ENCODE peak calls at places on chromosomes 3 and 15, in four cellular contexts. O is suprapubic skin, W is dorsolateral prefrontal cortex, X is A549. V is an unnamed sample.

GRCh38 chr3:57173687-57174086 is 8.5 kb upstream of the IL17RD start:
- DNase-seq in O (no peak), W (no peak), X (no peak), V (no peak)

GRCh38 chr3:114454592-114455251 is 160.9 kb downstream of the TIGIT start:
- DNase-seq in X (no peak), O (no peak), W (no peak), V (no peak)

GRCh38 chr3:168531116-168531515 is 435.4 kb upstream of the GOLIM4 start:
- DNase-seq in X (no peak), W (no peak), O (no peak), V (no peak)

GRCh38 chr3:54830658-54831057 is 97.2 kb downstream of the LRTM1 start:
- DNase-seq in X (peak), O (no peak), W (no peak), V (no peak)

GRCh38 chr3:38541800-38542199 is 45.7 kb downstream of the EXOG start:
- DNase-seq in X (no peak), W (no peak), O (peak), V (no peak)

GRCh38 chr3:3799173-3800075 is at the start of gene LRRN1:
- DNase-seq in O (peak), X (peak), W (peak), V (no peak)

GRCh38 chr15:28952666-28953491 is 67.1 kb downstream of the APBA2 start:
- DNase-seq in W (no peak), X (no peak), O (no peak), V (no peak)

GRCh38 chr3:126970921-126971320 is 12.0 kb upstream of the PLXNA1 start:
- DNase-seq in O (no peak), X (no peak), W (no peak), V (no peak)

GRCh38 chr3:134344560-134344959 is 29.7 kb downstream of the AMOTL2 start:
- DNase-seq in O (no peak), W (no peak), X (no peak), V (no peak)

GRCh38 chr3:46438831-46439230 is 25.9 kb downstream of the LTF start:
- DNase-seq in X (no peak), W (no peak), O (no peak), V (no peak)

GRCh38 chr3:171801738-171802600 is 8.3 kb downstream of the PLD1 start:
- DNase-seq in W (no peak), X (no peak), O (no peak), V (no peak)

DNA sequence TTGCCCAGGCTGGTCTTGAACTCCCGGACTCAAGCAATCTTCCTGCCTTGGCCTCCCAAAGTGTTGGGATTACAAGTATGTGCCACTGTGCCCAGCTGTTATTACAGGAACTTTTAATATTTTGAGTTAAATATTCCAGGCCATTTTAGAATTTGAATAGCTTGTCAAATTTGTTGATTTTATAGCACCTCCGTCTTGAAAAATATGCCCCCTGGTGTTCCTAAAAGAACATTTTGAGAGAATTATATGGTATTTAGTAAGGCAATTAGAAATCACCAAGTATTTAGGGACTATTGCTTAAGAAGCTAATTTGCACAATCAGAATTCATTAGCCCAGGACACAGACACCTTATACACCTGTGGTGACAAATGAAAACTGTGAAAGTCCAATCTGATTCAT is 23.7 kb downstream of the PDE8A start:
- DNase-seq in O (no peak), W (no peak), X (no peak), V (no peak)
- TF ChIP-seq CTCF in O (no peak), W (no peak), X (peak), V (peak)

GRCh38 chr15:41559489-41560177 is 621 bp downstream of the TYRO3 start:
- DNase-seq in O (no peak), W (no peak), X (no peak), V (no peak)
- H3K27ac ChIP-seq in O (peak), W (peak), X (peak), V (peak)

GRCh38 chr3:21290557-21290956 is 460.5 kb downstream of the ZNF385D start:
- DNase-seq in W (no peak), X (no peak), O (no peak), V (no peak)
- TF ChIP-seq CTCF in W (peak), X (peak), O (no peak), V (peak)

GRCh38 chr3:170740726-170741591 is 129.0 kb downstream of the RPL22L1 start:
- DNase-seq in O (peak), X (peak), W (peak), V (peak)
- H3K27ac ChIP-seq in O (peak), X (peak), W (peak), V (peak)

GRCh38 chr15:41806291-41807181 is 21.4 kb upstream of the JMJD7 start:
- DNase-seq in O (no peak), X (no peak), W (no peak), V (peak)
- TF ChIP-seq CTCF in O (no peak), X (no peak), W (no peak), V (peak)

GRCh38 chr15:60673918-60674558 is 195.1 kb upstream of the ICE2 start:
- DNase-seq in W (peak), O (no peak), X (peak), V (peak)
- H3K27ac ChIP-seq in W (no peak), O (peak), X (no peak), V (no peak)

DNA sequence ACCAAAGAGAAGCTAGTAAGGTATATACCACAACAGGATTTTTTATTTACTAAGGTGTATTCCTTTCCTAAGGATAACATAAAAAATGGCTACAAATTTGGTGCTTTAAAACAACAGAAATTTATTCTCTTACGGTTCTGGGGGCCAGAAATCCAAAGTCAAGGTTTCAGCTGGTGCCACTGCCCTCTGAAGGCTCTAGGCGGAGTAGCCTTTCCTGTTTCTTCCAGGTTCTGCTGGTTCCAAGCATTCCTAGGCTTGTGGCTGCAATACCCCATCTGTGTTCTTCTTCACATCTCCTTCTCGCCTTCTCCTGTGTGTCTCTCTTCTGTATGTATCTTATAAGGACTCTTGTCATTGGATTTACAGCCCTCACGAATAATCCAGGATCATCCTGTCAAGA is 549.9 kb downstream of the GRM7 start:
- DNase-seq in O (no peak), W (no peak), X (no peak), V (no peak)
- TF ChIP-seq CTCF in O (no peak), W (no peak), X (no peak), V (no peak)

V was measured in RWPE2.